ENCODE peak calls at places on chromosomes 7 and 10, in four cellular contexts. One of them, this sample, is unnamed.

GRCh38 chr7:89760690-89761089 is 393.6 kb upstream of the STEAP1 start:
- DNase-seq in mesendoderm: no peak
- DNase-seq in HCT116: no peak
- DNase-seq in astrocyte: no peak
- DNase-seq in this sample: no peak

GRCh38 chr10:69757553-69758309 is 44.0 kb upstream of the COL13A1 start:
- DNase-seq in astrocyte: peak; percentile 50
- DNase-seq in HCT116: no peak
- DNase-seq in mesendoderm: no peak
- DNase-seq in this sample: peak; percentile 62

GRCh38 chr7:156666368-156667109 is 26.0 kb downstream of the RNF32 start:
- DNase-seq in HCT116: no peak
- DNase-seq in mesendoderm: peak; percentile 42
- DNase-seq in astrocyte: no peak
- DNase-seq in this sample: peak; percentile 14

GRCh38 chr7:108299251-108300014 is 156.8 kb downstream of the NRCAM start:
- DNase-seq in HCT116: no peak
- DNase-seq in mesendoderm: no peak
- DNase-seq in astrocyte: peak; percentile 82
- DNase-seq in this sample: no peak

GRCh38 chr7:155380221-155380861 is 77.6 kb upstream of the EN2 start:
- DNase-seq in HCT116: peak; percentile 62
- DNase-seq in astrocyte: peak; percentile 43
- DNase-seq in mesendoderm: peak; percentile 87
- DNase-seq in this sample: peak; percentile 60

GRCh38 chr10:132303361-132304115 is 4.2 kb downstream of the STK32C start:
- DNase-seq in astrocyte: no peak
- DNase-seq in mesendoderm: no peak
- DNase-seq in HCT116: no peak
- DNase-seq in this sample: no peak

GRCh38 chr7:80771523-80771922 is 133.1 kb downstream of the CD36 start:
- DNase-seq in mesendoderm: no peak
- DNase-seq in HCT116: no peak
- DNase-seq in astrocyte: peak; percentile 60
- DNase-seq in this sample: no peak

GRCh38 chr10:73586583-73586984 is 4.6 kb downstream of the USP54 start:
- DNase-seq in astrocyte: peak; percentile 89
- DNase-seq in mesendoderm: no peak
- DNase-seq in HCT116: no peak
- DNase-seq in this sample: peak; percentile 91

GRCh38 chr10:27558612-27559020 is 54.5 kb downstream of the RAB18 start:
- DNase-seq in mesendoderm: peak; percentile 80
- DNase-seq in HCT116: peak; percentile 58
- DNase-seq in astrocyte: peak; percentile 19
- DNase-seq in this sample: peak; percentile 76

GRCh38 chr7:130554481-130554880 is 62.6 kb downstream of the MEST start:
- DNase-seq in HCT116: no peak
- DNase-seq in mesendoderm: no peak
- DNase-seq in astrocyte: no peak
- DNase-seq in this sample: no peak

GRCh38 chr7:522071-522937 is 2.7 kb upstream of the PDGFA start:
- DNase-seq in astrocyte: peak; percentile 50
- DNase-seq in mesendoderm: peak; percentile 51
- DNase-seq in HCT116: no peak
- DNase-seq in this sample: peak; percentile 29

GRCh38 chr7:521221-522070 is 1.8 kb upstream of the PDGFA start:
- DNase-seq in HCT116: no peak
- DNase-seq in astrocyte: no peak
- DNase-seq in mesendoderm: peak; percentile 45
- DNase-seq in this sample: no peak

GRCh38 chr7:519974-520458 is 370 bp upstream of the PDGFA start:
- DNase-seq in mesendoderm: peak; percentile 80
- DNase-seq in astrocyte: peak; percentile 49
- DNase-seq in HCT116: no peak
- DNase-seq in this sample: peak; percentile 45

GRCh38 chr7:519429-519973 is at the start of gene PDGFA:
- DNase-seq in astrocyte: peak; percentile 37
- DNase-seq in HCT116: no peak
- DNase-seq in mesendoderm: peak; percentile 39
- DNase-seq in this sample: peak; percentile 68

GRCh38 chr7:520503-521161 is 986 bp upstream of the PDGFA start:
- DNase-seq in HCT116: no peak
- DNase-seq in astrocyte: no peak
- DNase-seq in mesendoderm: peak; percentile 21
- DNase-seq in this sample: no peak
- H3K9ac ChIP-seq in HCT116: peak overlapping the region; percentile 51
- H3K9ac ChIP-seq in astrocyte: no peak overlapping the region
- H3K9ac ChIP-seq in mesendoderm: no peak overlapping the region
- H3K9ac ChIP-seq in this sample: no peak overlapping the region

GRCh38 chr10:485776-486572 is 203.5 kb downstream of the DIP2C start:
- DNase-seq in mesendoderm: no peak
- DNase-seq in astrocyte: no peak
- DNase-seq in HCT116: no peak
- DNase-seq in this sample: peak; percentile 22
- H3K27ac ChIP-seq in mesendoderm: no peak overlapping the region
- H3K27ac ChIP-seq in astrocyte: no peak overlapping the region
- H3K27ac ChIP-seq in HCT116: no peak overlapping the region
- H3K27ac ChIP-seq in this sample: no peak overlapping the region

GRCh38 chr7:46764100-46764941 is 817.6 kb downstream of the TNS3 start:
- DNase-seq in astrocyte: peak; percentile 97
- DNase-seq in mesendoderm: no peak
- DNase-seq in HCT116: peak; percentile 95
- DNase-seq in this sample: peak; percentile 97
- H3K4me1 ChIP-seq in astrocyte: peaks cover 13% of the 10 kb centered on the region
- H3K4me1 ChIP-seq in mesendoderm: no peaks in the 10 kb centered on the region
- H3K4me1 ChIP-seq in HCT116: peaks cover 29% of the 10 kb centered on the region
- H3K4me1 ChIP-seq in this sample: peaks cover 4% of the 10 kb centered on the region

DNA sequence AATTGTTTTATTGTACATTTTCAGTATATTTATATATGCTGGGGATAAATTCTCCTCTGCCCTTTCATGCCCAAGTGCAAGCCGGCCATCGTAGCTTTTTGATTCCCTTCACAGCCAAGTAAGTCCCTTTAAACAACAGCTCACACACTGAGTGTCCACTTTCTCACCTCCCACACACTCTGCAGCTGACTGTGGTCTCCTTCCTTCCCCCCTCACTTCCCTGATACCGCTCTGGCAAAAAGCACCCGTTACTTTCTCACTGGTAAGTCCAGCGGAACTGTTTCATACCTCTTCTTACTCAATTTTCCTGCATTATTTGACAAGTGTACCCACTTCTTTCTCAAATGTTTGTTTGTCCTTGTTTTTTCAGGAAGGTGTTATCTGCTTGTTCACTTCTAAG is 35.2 kb downstream of the MGAM start:
- DNase-seq in astrocyte: no peak
- DNase-seq in mesendoderm: no peak
- DNase-seq in HCT116: no peak
- DNase-seq in this sample: no peak
- H3K9ac ChIP-seq in astrocyte: no peak overlapping the region
- H3K9ac ChIP-seq in mesendoderm: no peak overlapping the region
- H3K9ac ChIP-seq in HCT116: no peak overlapping the region
- H3K9ac ChIP-seq in this sample: no peak overlapping the region